ENCODE peak calls at places on chromosomes 12 and 14, in ten cellular contexts. H is activated T-helper 1 cell treated with anti-CD3 and anti-CD28 coated beads, Interleukin-12 subunit alpha, Interleukin-12 subunit beta, Interleukin-2, Interleukin-4 antibody, amounts not matched to agents 30 ng/mL and 10 ng/mL and 1 ng/mL, durations not matched to agents 14 hours and 24 hours and 36 hours; T is GM19239; E is GM18507; J is CD8-positive, alpha-beta T cell; K is lower leg skin; Q is mesothelial cell of epicardium; Z is AML-193; B is RWPE1; M is NCI-H1105 treated with DMSO at 0.1 percent for 48 hours. L is an unnamed sample.
A peak's percentile ranks its signal among the peaks of the same experiment; 100 is the strongest.

GRCh38 chr12:32230607-32230982 is 123.9 kb downstream of the BICD1 start:
- DNase-seq in H (no peak), T (no peak), E (no peak), J (no peak), K (no peak), Q (no peak), Z (no peak), B (no peak), M (no peak), L (no peak)

GRCh38 chr12:29316772-29317171 is 64.2 kb downstream of the ERGIC2 start:
- DNase-seq in H (no peak), T (no peak), E (no peak), J (no peak), K (no peak), Q (no peak), Z (no peak), B (no peak), M (no peak), L (no peak)

GRCh38 chr12:98828802-98829600 is 183.9 kb downstream of the APAF1 start:
- DNase-seq in H (no peak), T (no peak), E (no peak), J (no peak), K (no peak), Q (no peak), Z (no peak), B (no peak), M (no peak), L (no peak)

GRCh38 chr14:91374897-91375747 is 42.5 kb downstream of the CCDC88C start:
- DNase-seq in H (no peak), T (no peak), E (no peak), J (no peak), K (no peak), Q (no peak), Z (no peak), B (no peak), M (peak; percentile 89), L (no peak)

GRCh38 chr12:130765186-130765659 is 49.1 kb upstream of the RIMBP2 start:
- DNase-seq in H (no peak), T (no peak), E (no peak), J (no peak), K (no peak), Q (no peak), Z (no peak), B (peak; percentile 12), M (no peak), L (no peak)

GRCh38 chr14:64990291-64990690 is 3.6 kb downstream of the FNTB start:
- DNase-seq in H (no peak), T (no peak), E (no peak), J (no peak), K (peak; percentile 72), Q (no peak), Z (no peak), B (no peak), M (no peak), L (no peak)

GRCh38 chr12:26276709-26277108 is 81.3 kb downstream of the SSPN start:
- DNase-seq in H (no peak), T (no peak), E (no peak), J (no peak), K (no peak), Q (no peak), Z (no peak), B (no peak), M (no peak), L (no peak)

GRCh38 chr12:86838709-86839108 is 582.5 kb upstream of the MGAT4C start:
- DNase-seq in H (no peak), T (no peak), E (no peak), J (no peak), K (no peak), Q (no peak), Z (no peak), B (no peak), M (no peak), L (no peak)

GRCh38 chr12:19382111-19382526 is 57.2 kb upstream of the AEBP2 start:
- DNase-seq in H (peak; percentile 22), T (no peak), E (no peak), J (no peak), K (peak; percentile 56), Q (no peak), Z (no peak), B (peak; percentile 53), M (no peak), L (no peak)

GRCh38 chr12:851913-852312 is 97.6 kb downstream of the RAD52 start:
- DNase-seq in H (no peak), T (no peak), E (no peak), J (no peak), K (no peak), Q (no peak), Z (peak; percentile 54), B (peak; percentile 36), M (no peak), L (no peak)

GRCh38 chr12:89160716-89161123 is 191.6 kb downstream of the DUSP6 start:
- DNase-seq in H (no peak), T (no peak), E (no peak), J (no peak), K (peak; percentile 84), Q (no peak), Z (no peak), B (peak; percentile 71), M (no peak), L (no peak)

GRCh38 chr14:44791730-44792129 is 170.0 kb downstream of the KLHL28 start:
- DNase-seq in H (no peak), T (no peak), E (no peak), J (no peak), K (no peak), Q (no peak), Z (no peak), B (no peak), M (no peak), L (no peak)

GRCh38 chr14:55221186-55221585 is 29.8 kb upstream of the DLGAP5 start:
- DNase-seq in H (no peak), T (no peak), E (no peak), J (no peak), K (no peak), Q (no peak), Z (no peak), B (peak; percentile 23), M (no peak), L (no peak)

GRCh38 chr12:51954465-51955361 is 3.2 kb downstream of the ACVR1B start:
- DNase-seq in H (no peak), T (no peak), E (no peak), J (no peak), K (peak; percentile 9), Q (no peak), Z (peak; percentile 54), B (peak; percentile 57), M (no peak), L (no peak)

GRCh38 chr12:42587564-42588307 is 1.8 kb downstream of the PRICKLE1 start:
- DNase-seq in H (no peak), T (no peak), E (no peak), J (no peak), K (no peak), Q (no peak), Z (no peak), B (no peak), M (no peak), L (no peak)

GRCh38 chr14:57150449-57150848 is 118.3 kb downstream of the EXOC5 start:
- DNase-seq in H (no peak), T (no peak), E (no peak), J (no peak), K (no peak), Q (no peak), Z (no peak), B (no peak), M (no peak), L (no peak)

GRCh38 chr12:10073266-10073665 is 25.5 kb downstream of the CLEC1A start:
- DNase-seq in H (no peak), T (no peak), E (no peak), J (no peak), K (no peak), Q (no peak), Z (no peak), B (peak; percentile 5), M (no peak), L (no peak)

GRCh38 chr12:113723631-113724030 is 242.5 kb downstream of the RBM19 start:
- DNase-seq in H (no peak), T (no peak), E (no peak), J (no peak), K (no peak), Q (no peak), Z (no peak), B (no peak), M (no peak), L (no peak)

GRCh38 chr14:37985826-37986470 is 221.8 kb upstream of the SSTR1 start:
- DNase-seq in H (peak; percentile 17), T (no peak), E (no peak), J (peak; percentile 34), K (no peak), Q (no peak), Z (peak; percentile 4), B (peak; percentile 4), M (peak; percentile 30), L (peak; percentile 12)

GRCh38 chr14:56592746-56593544 is 13.3 kb downstream of the TMEM260 start:
- DNase-seq in H (no peak), T (no peak), E (no peak), J (no peak), K (no peak), Q (no peak), Z (no peak), B (no peak), M (no peak), L (no peak)

GRCh38 chr14:93089501-93090269 is 26.0 kb downstream of the ITPK1 start:
- DNase-seq in H (no peak), T (no peak), E (no peak), J (no peak), K (no peak), Q (no peak), Z (no peak), B (no peak), M (no peak), L (no peak)

GRCh38 chr12:123512838-123513665 is 20.5 kb downstream of the RILPL1 start:
- DNase-seq in H (no peak), T (no peak), E (no peak), J (no peak), K (no peak), Q (no peak), Z (no peak), B (no peak), M (no peak), L (no peak)

GRCh38 chr12:119808441-119808840 is 68.7 kb downstream of the CIT start:
- DNase-seq in H (no peak), T (no peak), E (no peak), J (no peak), K (no peak), Q (no peak), Z (no peak), B (peak; percentile 46), M (no peak), L (no peak)

GRCh38 chr12:108320503-108321293 is 18.4 kb downstream of the CMKLR1 start:
- DNase-seq in H (no peak), T (no peak), E (no peak), J (no peak), K (no peak), Q (no peak), Z (no peak), B (no peak), M (peak; percentile 10), L (no peak)

GRCh38 chr14:93936245-93936644 is 9.1 kb downstream of the FAM181A start:
- DNase-seq in H (no peak), T (peak; percentile 44), E (no peak), J (no peak), K (no peak), Q (no peak), Z (peak; percentile 18), B (peak; percentile 38), M (peak; percentile 10), L (no peak)

GRCh38 chr14:59511916-59512530 is 27.7 kb downstream of the JKAMP start:
- DNase-seq in H (no peak), T (no peak), E (no peak), J (no peak), K (no peak), Q (no peak), Z (no peak), B (peak; percentile 12), M (peak; percentile 51), L (peak; percentile 26)

GRCh38 chr12:126093911-126094310 is 1028.7 kb downstream of the AACS start:
- DNase-seq in H (no peak), T (no peak), E (no peak), J (no peak), K (no peak), Q (no peak), Z (no peak), B (peak; percentile 47), M (peak; percentile 22), L (no peak)

GRCh38 chr12:6180300-6181051 is 19.7 kb upstream of the CD9 start:
- DNase-seq in H (no peak), T (no peak), E (no peak), J (no peak), K (peak; percentile 92), Q (no peak), Z (no peak), B (peak; percentile 71), M (no peak), L (no peak)

L was measured in progenitor cell of endocrine pancreas.